ENCODE peak calls at places on chromosomes 1 and 21, in five cellular contexts. Z is CD8-positive, alpha-beta T cell; J is colonic mucosa; T is T-helper 22 cell; O is non-pigmented ciliary epithelial cell. D is an unnamed sample.

GRCh38 chr1:61618193-61618592 is 106.7 kb downstream of the TM2D1 start:
- DNase-seq in O (no peak), Z (no peak), T (no peak), J (no peak), D (no peak)

GRCh38 chr1:119903443-119903835 is 7.1 kb upstream of the ADAM30 start:
- DNase-seq in O (no peak), Z (no peak), J (no peak), T (no peak), D (no peak)

GRCh38 chr1:43912607-43913006 is 21.0 kb upstream of the ARTN start:
- DNase-seq in J (no peak), Z (no peak), O (peak; percentile 37), T (no peak), D (no peak)

GRCh38 chr1:65980241-65980640 is 187.5 kb downstream of the PDE4B start:
- DNase-seq in J (no peak), T (no peak), Z (no peak), O (no peak), D (no peak)

GRCh38 chr1:53869454-53870117 is 20.0 kb downstream of the YIPF1 start:
- DNase-seq in J (no peak), O (no peak), Z (no peak), T (no peak), D (no peak)

GRCh38 chr1:3996846-3997705 is 97.0 kb upstream of the C1orf174 start:
- DNase-seq in Z (no peak), T (no peak), J (no peak), O (no peak), D (no peak)

GRCh38 chr1:235124111-235124510 is 4.5 kb downstream of the TOMM20 start:
- DNase-seq in O (no peak), Z (no peak), T (no peak), J (no peak), D (no peak)

GRCh38 chr1:51956528-51957509 is 33.7 kb downstream of the RAB3B start:
- DNase-seq in J (no peak), Z (no peak), T (no peak), O (no peak), D (no peak)

GRCh38 chr1:247613405-247613804 is 8.0 kb downstream of the OR2G3 start:
- DNase-seq in T (no peak), Z (no peak), J (no peak), O (no peak), D (no peak)

GRCh38 chr21:33268736-33269441 is 2.7 kb downstream of the IL10RB start:
- DNase-seq in O (no peak), J (peak; percentile 97), T (no peak), Z (no peak), D (peak; percentile 35)

GRCh38 chr1:41529621-41530395 is 45.3 kb upstream of the EDN2 start:
- DNase-seq in O (no peak), Z (no peak), T (no peak), J (no peak), D (no peak)

GRCh38 chr1:17844146-17844826 is 89.2 kb downstream of the ACTL8 start:
- DNase-seq in T (no peak), O (no peak), J (no peak), Z (no peak), D (no peak)

D was measured in effector CD4-positive, alpha-beta T cell.